ENCODE peak calls at places on chromosomes 13 and 19, in four cellular contexts. U is hepatocyte, N is heart right ventricle, H is A549. O is an unnamed sample. For H3K4me1 and H3K9me3, the result is how much of the 10 kb centered on the place peaks cover.

GRCh38 chr13:100817897-100818296 is 143.3 kb upstream of the TMTC4 start:
- DNase-seq in U (no peak), N (no peak), H (no peak), O (no peak)

GRCh38 chr19:16795731-16796130 is 33.5 kb upstream of the SIN3B start:
- DNase-seq in U (no peak), N (no peak), H (no peak), O (no peak)

GRCh38 chr13:99505814-99506269 is 4.6 kb downstream of the TM9SF2 start:
- DNase-seq in U (no peak), N (no peak), H (peak), O (no peak)

GRCh38 chr13:77374786-77375185 is 47.9 kb upstream of the MYCBP2 start:
- DNase-seq in U (no peak), N (no peak), H (no peak), O (no peak)

GRCh38 chr19:38003427-38004099 is 96.6 kb downstream of the SIPA1L3 start:
- DNase-seq in U (peak), N (peak), H (no peak), O (peak)

GRCh38 chr13:99015606-99016520 is 38.0 kb upstream of the DOCK9 start:
- DNase-seq in U (no peak), N (no peak), H (no peak), O (no peak)

GRCh38 chr13:99960663-99961440 is 10.7 kb downstream of the ZIC5 start:
- DNase-seq in U (no peak), N (no peak), H (no peak), O (no peak)

GRCh38 chr19:44848036-44848804 is 2.1 kb downstream of the NECTIN2 start:
- DNase-seq in U (peak), N (peak), H (no peak), O (no peak)

GRCh38 chr19:1254530-1255185 is 6.3 kb downstream of the MIDN start:
- DNase-seq in U (no peak), N (no peak), H (no peak), O (no peak)
- H3K4me1 ChIP-seq in U (half or more), N (under half), H (half or more), O (under half)

DNA sequence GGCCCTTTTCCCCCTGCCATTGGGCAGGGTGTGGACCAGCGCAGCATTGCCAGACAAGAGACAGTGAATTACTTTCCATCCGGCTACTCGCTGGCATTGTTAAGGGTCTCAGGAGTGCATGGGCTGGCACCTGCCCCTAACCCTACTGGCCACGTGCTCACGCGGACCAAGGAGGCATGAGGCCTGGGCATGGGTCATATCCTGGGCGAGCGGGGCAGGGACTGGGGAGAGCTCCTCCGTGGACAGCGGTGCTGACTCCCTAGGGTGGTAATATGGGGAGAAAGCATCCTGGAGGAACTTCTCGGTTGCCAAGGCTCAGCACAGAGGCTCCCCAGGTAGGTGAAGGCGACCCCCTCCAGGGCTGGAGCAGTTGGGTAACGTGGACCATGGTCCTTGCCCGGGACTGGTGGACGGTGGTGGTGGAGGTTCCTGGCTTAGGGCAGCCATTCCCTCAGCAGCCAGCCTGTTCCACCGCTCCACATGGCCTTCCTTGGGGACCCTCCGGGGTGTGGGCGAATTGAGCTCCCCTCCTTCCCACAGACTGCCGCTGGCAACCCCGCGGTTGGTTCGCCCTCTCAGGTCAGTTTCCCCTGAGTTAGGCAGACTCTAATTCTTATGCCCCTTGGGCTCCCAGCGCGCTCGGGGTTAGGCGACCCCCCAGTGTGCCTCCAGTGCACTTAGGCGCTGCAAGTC is 465.1 kb downstream of the SLITRK5 start:
- DNase-seq in U (no peak), N (no peak), H (no peak), O (no peak)
- H3K4me3 ChIP-seq in U (no peak), N (no peak), H (no peak), O (no peak)

DNA sequence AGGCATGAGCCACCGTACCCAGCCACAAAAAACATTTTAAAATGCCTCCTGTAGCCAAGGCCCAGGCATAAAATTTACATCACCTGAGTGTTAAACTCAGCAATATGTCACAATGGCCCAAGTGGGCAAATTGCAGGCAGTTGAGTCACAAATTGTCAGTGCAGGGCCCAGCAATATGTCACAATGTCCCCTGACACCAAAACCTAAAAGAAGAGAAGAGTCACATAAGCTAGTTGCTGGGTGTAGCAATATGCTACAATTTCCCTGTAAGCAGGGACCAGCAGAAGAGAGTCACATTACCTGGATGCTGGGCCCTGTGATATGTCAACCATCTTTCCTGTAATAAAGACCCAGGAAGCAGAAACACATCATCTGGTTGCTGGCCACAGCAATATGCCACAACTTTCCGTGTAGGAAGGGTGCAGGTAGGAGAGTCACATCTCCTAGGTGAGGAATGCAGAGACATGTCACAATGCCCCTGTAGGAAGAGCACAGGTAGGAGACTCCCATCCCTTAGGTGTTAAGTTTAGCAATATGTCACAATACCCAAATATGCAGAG is 136.0 kb upstream of the ZNF91 start:
- DNase-seq in U (no peak), N (no peak), H (no peak), O (no peak)
- H3K9me3 ChIP-seq in U (under half), N (under half), H (under half), O (under half)

GRCh38 chr19:4366666-4367335 is 23.4 kb downstream of the MPND start:
- DNase-seq in U (no peak), N (no peak), H (no peak), O (no peak)

GRCh38 chr19:4367781-4368127 is 24.4 kb downstream of the MPND start:
- DNase-seq in U (no peak), N (no peak), H (no peak), O (no peak)

GRCh38 chr19:4369109-4369887 is 25.9 kb downstream of the MPND start:
- DNase-seq in U (no peak), N (peak), H (no peak), O (peak)

GRCh38 chr19:4367336-4367723 is 24.0 kb downstream of the MPND start:
- DNase-seq in U (no peak), N (no peak), H (no peak), O (no peak)

DNA sequence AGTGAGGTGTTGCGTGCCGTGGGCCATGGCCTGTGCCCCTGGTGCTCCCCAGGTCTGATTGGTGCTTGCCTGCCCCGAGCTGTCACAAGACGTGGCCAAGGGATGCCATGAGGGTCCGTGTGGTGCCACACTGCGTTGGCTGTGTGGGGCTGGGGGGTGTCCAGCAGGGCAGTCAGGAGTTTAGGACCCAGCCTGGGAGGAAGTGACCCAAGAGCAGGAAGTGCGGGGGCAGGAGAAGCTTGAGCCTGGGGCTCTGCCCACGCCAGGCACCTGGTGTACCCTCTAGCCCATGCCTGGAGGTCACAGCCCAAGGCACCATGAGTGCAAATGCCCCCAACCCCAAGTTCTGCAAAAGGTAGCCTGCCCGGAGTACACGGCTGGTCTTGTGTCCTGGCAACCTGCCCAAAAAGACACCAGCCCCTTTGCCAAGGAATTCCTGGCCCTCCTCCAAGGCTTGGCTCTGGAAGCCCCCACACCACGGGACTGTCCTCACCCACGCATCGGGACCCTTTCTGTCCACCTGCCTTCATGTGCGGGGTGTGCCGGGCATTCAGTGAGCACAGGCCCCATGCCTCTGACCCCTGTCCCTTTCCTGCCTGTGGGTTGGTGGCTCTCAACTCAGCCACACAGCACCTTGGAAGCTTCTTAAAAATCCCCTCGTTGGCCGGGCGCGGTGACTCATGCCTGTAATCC is 24.9 kb downstream of the MPND start:
- DNase-seq in U (no peak), N (no peak), H (no peak), O (no peak)
- H3K4me1 ChIP-seq in U (under half), N (under half), H (under half), O (under half)